ENCODE peak calls at places on chromosomes 1 and 21, in nine cellular contexts. Z is left lung, H is gastrocnemius medialis, G is cardiac fibroblast, M is bronchial epithelial cell, X is left ventricle myocardium inferior, E is ovary, Y is cardiac muscle cell, J is AG04449. O is an unnamed sample.

GRCh38 chr1:56137829-56138505 is 441.4 kb downstream of the PLPP3 start:
- DNase-seq in Z (no peak), H (no peak), G (peak), M (no peak), X (no peak), E (no peak), Y (no peak), J (no peak), O (no peak)

GRCh38 chr1:39213511-39214002 is 9.1 kb downstream of the MACF1 start:
- DNase-seq in Z (no peak), H (no peak), G (peak), M (peak), X (no peak), E (no peak), Y (no peak), J (no peak), O (no peak)

GRCh38 chr1:46274224-46275029 is 26.9 kb downstream of the RAD54L start:
- DNase-seq in Z (no peak), H (no peak), G (no peak), M (no peak), X (no peak), E (no peak), Y (no peak), J (no peak), O (no peak)

GRCh38 chr21:40847956-40848355 is 998 bp upstream of the DSCAM start:
- DNase-seq in Z (no peak), H (no peak), G (no peak), M (no peak), X (no peak), E (no peak), Y (no peak), J (no peak), O (no peak)

GRCh38 chr1:218435528-218435927 is 90.4 kb downstream of the TGFB2 start:
- DNase-seq in Z (no peak), H (no peak), G (no peak), M (no peak), X (no peak), E (no peak), Y (no peak), J (no peak), O (no peak)

GRCh38 chr1:41418868-41419583 is 57.8 kb downstream of the FOXO6 start:
- DNase-seq in Z (peak), H (peak), G (peak), M (peak), X (peak), E (no peak), Y (no peak), J (peak), O (no peak)

GRCh38 chr1:7209340-7209739 is 424.1 kb downstream of the CAMTA1 start:
- DNase-seq in Z (no peak), H (no peak), G (no peak), M (no peak), X (no peak), E (no peak), Y (peak), J (no peak), O (no peak)

GRCh38 chr21:38223893-38224540 is 32.8 kb upstream of the KCNJ15 start:
- DNase-seq in Z (no peak), H (no peak), G (peak), M (no peak), X (no peak), E (no peak), Y (no peak), J (no peak), O (no peak)

GRCh38 chr21:44286086-44286715 is 525 bp downstream of the AIRE start:
- DNase-seq in Z (no peak), H (no peak), G (no peak), M (no peak), X (no peak), E (no peak), Y (no peak), J (no peak), O (no peak)

GRCh38 chr21:26965567-26966359 is 1.1 kb downstream of the ADAMTS5 start:
- DNase-seq in Z (no peak), H (no peak), G (peak), M (no peak), X (peak), E (peak), Y (peak), J (no peak), O (no peak)

GRCh38 chr21:43928230-43928607 is 63.2 kb downstream of the AGPAT3 start:
- DNase-seq in Z (no peak), H (no peak), G (no peak), M (no peak), X (no peak), E (no peak), Y (no peak), J (no peak), O (no peak)

GRCh38 chr1:153567621-153568366 is 2.1 kb upstream of the S100A2 start:
- DNase-seq in Z (no peak), H (no peak), G (no peak), M (peak), X (no peak), E (no peak), Y (no peak), J (no peak), O (no peak)

GRCh38 chr1:40438391-40439015 is 11.8 kb upstream of the ZFP69B start:
- DNase-seq in Z (no peak), H (no peak), G (peak), M (peak), X (no peak), E (no peak), Y (peak), J (no peak), O (no peak)

GRCh38 chr1:228488107-228488817 is 1.1 kb downstream of the RNF187 start:
- DNase-seq in Z (no peak), H (no peak), G (no peak), M (no peak), X (no peak), E (peak), Y (no peak), J (no peak), O (no peak)

GRCh38 chr1:74995848-74996247 is 138.3 kb upstream of the LHX8 start:
- DNase-seq in Z (no peak), H (no peak), G (no peak), M (no peak), X (no peak), E (no peak), Y (no peak), J (no peak), O (no peak)

GRCh38 chr1:51514733-51515132 is 4.3 kb downstream of the EPS15 start:
- DNase-seq in Z (no peak), H (no peak), G (no peak), M (no peak), X (no peak), E (no peak), Y (no peak), J (no peak), O (no peak)

GRCh38 chr1:179124866-179125265 is 43.0 kb downstream of the TOR3A start:
- DNase-seq in Z (no peak), H (no peak), G (no peak), M (peak), X (no peak), E (no peak), Y (no peak), J (no peak), O (no peak)

GRCh38 chr1:59502009-59502691 is 205.3 kb downstream of the FGGY start:
- DNase-seq in Z (no peak), H (no peak), G (no peak), M (peak), X (no peak), E (no peak), Y (no peak), J (no peak), O (no peak)

GRCh38 chr1:224333939-224334701 is 4.1 kb upstream of the NVL start:
- DNase-seq in Z (no peak), H (no peak), G (peak), M (peak), X (no peak), E (no peak), Y (no peak), J (no peak), O (no peak)

GRCh38 chr1:66801176-66801575 is at the start of gene INSL5:
- DNase-seq in Z (no peak), H (no peak), G (no peak), M (no peak), X (no peak), E (no peak), Y (no peak), J (no peak), O (peak)

GRCh38 chr1:43465694-43466152 is 12.0 kb upstream of the HYI start:
- DNase-seq in Z (no peak), H (no peak), G (no peak), M (no peak), X (no peak), E (no peak), Y (no peak), J (no peak), O (no peak)

GRCh38 chr21:45973475-45974072 is 8.0 kb upstream of the COL6A1 start:
- DNase-seq in Z (no peak), H (no peak), G (peak), M (peak), X (peak), E (peak), Y (peak), J (no peak), O (no peak)

GRCh38 chr1:156319664-156320063 is 18.4 kb downstream of the CCT3 start:
- DNase-seq in Z (no peak), H (no peak), G (peak), M (peak), X (no peak), E (no peak), Y (peak), J (no peak), O (no peak)

GRCh38 chr21:33078907-33079582 is 9.1 kb downstream of the OLIG1 start:
- DNase-seq in Z (no peak), H (no peak), G (peak), M (peak), X (no peak), E (no peak), Y (no peak), J (peak), O (no peak)

GRCh38 chr1:11857164-11857853 is 1.4 kb downstream of the NPPB start:
- DNase-seq in Z (no peak), H (no peak), G (no peak), M (no peak), X (no peak), E (no peak), Y (no peak), J (no peak), O (no peak)

GRCh38 chr21:32515869-32516268 is 69.5 kb downstream of the TCP10L start:
- DNase-seq in Z (no peak), H (no peak), G (peak), M (no peak), X (no peak), E (no peak), Y (no peak), J (no peak), O (no peak)

GRCh38 chr1:59431566-59432294 is 134.8 kb downstream of the FGGY start:
- DNase-seq in Z (no peak), H (no peak), G (no peak), M (peak), X (no peak), E (no peak), Y (no peak), J (no peak), O (no peak)

GRCh38 chr21:42002421-42002958 is 7.7 kb downstream of the ZBTB21 start:
- DNase-seq in Z (no peak), H (no peak), G (peak), M (peak), X (no peak), E (no peak), Y (no peak), J (peak), O (no peak)

GRCh38 chr1:196701144-196701543 is 49.3 kb downstream of the CFH start:
- DNase-seq in Z (no peak), H (no peak), G (no peak), M (no peak), X (no peak), E (no peak), Y (no peak), J (no peak), O (no peak)
- H3K4me3 ChIP-seq in Z (no peak), H (no peak), G (no peak), M (no peak), X (no peak), E (no peak), Y (no peak), J (no peak), O (no peak)

GRCh38 chr1:102191723-102192122 is 195.0 kb upstream of the OLFM3 start:
- DNase-seq in Z (no peak), H (no peak), G (peak), M (peak), X (no peak), E (no peak), Y (peak), J (no peak), O (peak)
- TF ChIP-seq CTCF in Z (no peak), H (no peak), G (no peak), M (peak), X (peak), E (no peak), Y (no peak), J (no peak), O (peak)

GRCh38 chr1:169113613-169114119 is 7.2 kb downstream of the ATP1B1 start:
- DNase-seq in Z (no peak), H (no peak), G (peak), M (peak), X (no peak), E (no peak), Y (no peak), J (peak), O (no peak)
- H3K4me3 ChIP-seq in Z (no peak), H (peak), G (no peak), M (no peak), X (peak), E (no peak), Y (peak), J (no peak), O (no peak)

DNA sequence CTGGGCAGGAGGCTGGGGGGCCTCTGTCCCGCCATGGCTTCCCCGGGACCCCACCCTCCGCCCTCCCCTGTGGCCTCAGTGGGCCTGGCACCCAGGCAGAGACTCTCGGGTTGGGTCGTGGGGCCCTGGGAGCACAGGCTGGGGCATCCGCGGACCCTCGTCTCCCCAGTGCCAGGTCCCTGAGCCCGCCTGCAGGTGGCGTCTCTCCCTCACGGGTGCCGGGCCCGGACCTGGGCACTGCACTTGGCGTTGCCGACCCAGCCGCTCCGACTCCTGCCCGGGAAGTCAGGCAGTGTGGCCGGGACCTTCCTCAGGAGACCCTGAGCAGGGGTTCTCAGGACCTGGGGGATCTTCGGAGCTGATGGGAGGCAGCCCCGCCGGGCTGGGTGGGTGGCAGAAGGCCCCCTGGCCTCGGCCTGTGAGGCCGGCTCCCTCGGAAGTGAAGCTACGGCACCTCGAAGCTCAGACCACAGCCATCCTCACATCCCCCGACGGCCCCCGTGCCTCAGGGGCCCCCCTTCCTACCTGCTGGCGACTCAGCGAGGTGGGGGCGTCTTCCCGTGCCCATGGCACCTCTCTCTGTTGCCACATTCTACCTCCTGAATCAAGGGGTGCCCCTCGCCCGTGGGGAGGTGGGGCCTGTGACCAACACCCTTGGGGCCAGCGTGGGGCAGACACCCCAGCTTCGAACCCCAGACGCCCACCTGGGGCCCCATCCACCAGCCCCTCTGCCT is 6.4 kb upstream of the C1orf159 start:
- DNase-seq in Z (peak), H (peak), G (peak), M (peak), X (peak), E (peak), Y (peak), J (no peak), O (no peak)
- TF ChIP-seq CTCF in Z (peak), H (peak), G (peak), M (peak), X (peak), E (peak), Y (peak), J (peak), O (peak)

GRCh38 chr1:207909687-207910086 is 1.2 kb downstream of the CD34 start:
- DNase-seq in Z (no peak), H (no peak), G (no peak), M (no peak), X (no peak), E (no peak), Y (no peak), J (no peak), O (no peak)
- H3K4me3 ChIP-seq in Z (peak), H (peak), G (no peak), M (no peak), X (peak), E (peak), Y (no peak), J (no peak), O (no peak)

GRCh38 chr1:241485554-241485992 is 34.0 kb downstream of the FH start:
- DNase-seq in Z (no peak), H (no peak), G (peak), M (peak), X (no peak), E (no peak), Y (no peak), J (no peak), O (no peak)
- TF ChIP-seq CTCF in Z (no peak), H (no peak), G (peak), M (peak), X (no peak), E (no peak), Y (peak), J (peak), O (peak)

GRCh38 chr1:1067284-1068076 is 6.6 kb downstream of the RNF223 start:
- DNase-seq in Z (peak), H (no peak), G (no peak), M (no peak), X (no peak), E (no peak), Y (no peak), J (no peak), O (no peak)

GRCh38 chr1:1069711-1070676 is 4.1 kb downstream of the RNF223 start:
- DNase-seq in Z (no peak), H (no peak), G (no peak), M (no peak), X (no peak), E (no peak), Y (peak), J (no peak), O (no peak)

GRCh38 chr1:1069061-1069710 is 4.9 kb downstream of the RNF223 start:
- DNase-seq in Z (peak), H (no peak), G (peak), M (peak), X (peak), E (peak), Y (peak), J (no peak), O (peak)

GRCh38 chr1:1068077-1068373 is 6.1 kb downstream of the RNF223 start:
- DNase-seq in Z (no peak), H (no peak), G (no peak), M (no peak), X (no peak), E (no peak), Y (no peak), J (no peak), O (no peak)

DNA sequence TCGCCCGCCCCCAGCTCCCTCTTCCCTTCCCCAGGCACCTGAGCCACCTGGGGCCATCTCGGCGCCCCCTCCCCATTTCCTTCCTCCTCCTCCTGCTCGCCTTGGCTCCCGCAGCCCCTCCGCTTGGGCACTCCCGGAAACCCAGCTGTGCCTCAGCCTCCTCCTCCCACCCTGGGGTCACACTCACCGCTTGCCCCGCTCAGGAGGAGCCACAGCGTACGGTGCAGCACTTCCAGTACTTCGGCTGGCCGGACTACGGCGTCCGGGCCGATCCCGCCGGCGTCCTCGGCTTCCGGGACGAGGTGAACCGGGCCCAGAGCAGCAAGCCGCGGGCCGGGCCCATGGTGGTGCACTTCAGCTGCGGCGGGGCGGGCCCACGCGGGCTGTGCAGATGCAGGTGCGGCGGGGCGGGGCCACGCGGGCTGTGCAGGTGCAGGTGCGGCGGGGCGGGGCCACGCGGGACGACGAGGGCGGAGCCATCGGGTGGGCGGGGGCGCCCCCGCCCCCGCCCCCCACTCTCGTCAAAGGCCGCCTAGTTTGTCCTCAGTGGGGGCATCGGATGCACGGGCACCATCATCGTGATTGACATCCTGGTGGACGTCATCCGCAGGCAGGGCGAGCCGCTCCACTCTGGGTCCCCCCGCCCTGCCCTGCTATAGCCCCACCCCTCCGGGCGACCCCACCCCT is 5.6 kb downstream of the RNF223 start:
- DNase-seq in Z (peak), H (no peak), G (no peak), M (no peak), X (no peak), E (no peak), Y (peak), J (no peak), O (peak)
- H3K4me3 ChIP-seq in Z (peak), H (peak), G (peak), M (peak), X (peak), E (peak), Y (peak), J (peak), O (peak)

O was measured in LNCaP clone FGC.